ENCODE peak calls at places on chromosome 22, in ten cellular contexts. One of them, this sample, is unnamed. For H3K36me3, the result is how much of the 10 kb centered on the place peaks cover.

GRCh38 chr22:38601221-38601764 is 31.3 kb upstream of the DMC1 start:
- DNase-seq in H1: no peak
- DNase-seq in endothelial cell of umbilical vein: no peak
- DNase-seq in PC-3: no peak
- DNase-seq in DND-41: no peak
- DNase-seq in mammary epithelial cell: no peak
- DNase-seq in astrocyte: no peak
- DNase-seq in GM23248: no peak
- DNase-seq in fibroblast of lung: no peak
- DNase-seq in hepatocyte: no peak
- DNase-seq in this sample: no peak

GRCh38 chr22:46934746-46935491 is 172.5 kb downstream of the TBC1D22A start:
- DNase-seq in GM23248: peak
- DNase-seq in H1: peak
- DNase-seq in fibroblast of lung: peak
- DNase-seq in astrocyte: peak
- DNase-seq in PC-3: peak
- DNase-seq in endothelial cell of umbilical vein: peak
- DNase-seq in mammary epithelial cell: peak
- DNase-seq in hepatocyte: peak
- DNase-seq in DND-41: no peak
- DNase-seq in this sample: peak

GRCh38 chr22:23608583-23608982 is 23.5 kb downstream of the DRICH1 start:
- DNase-seq in H1: peak
- DNase-seq in endothelial cell of umbilical vein: no peak
- DNase-seq in GM23248: peak
- DNase-seq in mammary epithelial cell: no peak
- DNase-seq in fibroblast of lung: peak
- DNase-seq in PC-3: peak
- DNase-seq in astrocyte: peak
- DNase-seq in DND-41: peak
- DNase-seq in hepatocyte: peak
- DNase-seq in this sample: peak

GRCh38 chr22:34214372-34214771 is 294.1 kb upstream of the LARGE1 start:
- DNase-seq in astrocyte: no peak
- DNase-seq in hepatocyte: no peak
- DNase-seq in GM23248: no peak
- DNase-seq in DND-41: no peak
- DNase-seq in endothelial cell of umbilical vein: no peak
- DNase-seq in mammary epithelial cell: no peak
- DNase-seq in fibroblast of lung: no peak
- DNase-seq in H1: no peak
- DNase-seq in PC-3: no peak
- DNase-seq in this sample: no peak

GRCh38 chr22:47884200-47884599 is 1121.8 kb downstream of the TBC1D22A start:
- DNase-seq in DND-41: no peak
- DNase-seq in astrocyte: no peak
- DNase-seq in PC-3: no peak
- DNase-seq in H1: no peak
- DNase-seq in GM23248: no peak
- DNase-seq in fibroblast of lung: no peak
- DNase-seq in mammary epithelial cell: no peak
- DNase-seq in endothelial cell of umbilical vein: no peak
- DNase-seq in hepatocyte: no peak
- DNase-seq in this sample: no peak

GRCh38 chr22:38177926-38178604 is 3.6 kb downstream of the PLA2G6 start:
- DNase-seq in astrocyte: peak
- DNase-seq in hepatocyte: peak
- DNase-seq in DND-41: no peak
- DNase-seq in endothelial cell of umbilical vein: peak
- DNase-seq in H1: no peak
- DNase-seq in fibroblast of lung: peak
- DNase-seq in GM23248: peak
- DNase-seq in mammary epithelial cell: peak
- DNase-seq in PC-3: peak
- DNase-seq in this sample: peak

GRCh38 chr22:32644252-32645100 is 157.0 kb upstream of the TIMP3 start:
- DNase-seq in astrocyte: peak
- DNase-seq in endothelial cell of umbilical vein: no peak
- DNase-seq in mammary epithelial cell: peak
- DNase-seq in DND-41: peak
- DNase-seq in GM23248: peak
- DNase-seq in hepatocyte: peak
- DNase-seq in H1: no peak
- DNase-seq in fibroblast of lung: peak
- DNase-seq in PC-3: no peak
- DNase-seq in this sample: no peak

GRCh38 chr22:23117890-23118646 is 23.7 kb downstream of the RSPH14 start:
- DNase-seq in H1: no peak
- DNase-seq in DND-41: no peak
- DNase-seq in hepatocyte: no peak
- DNase-seq in endothelial cell of umbilical vein: no peak
- DNase-seq in mammary epithelial cell: no peak
- DNase-seq in PC-3: no peak
- DNase-seq in GM23248: no peak
- DNase-seq in astrocyte: no peak
- DNase-seq in fibroblast of lung: no peak
- DNase-seq in this sample: no peak

GRCh38 chr22:27905638-27906037 is 13.4 kb downstream of the PITPNB start:
- DNase-seq in mammary epithelial cell: no peak
- DNase-seq in endothelial cell of umbilical vein: no peak
- DNase-seq in hepatocyte: no peak
- DNase-seq in astrocyte: no peak
- DNase-seq in DND-41: no peak
- DNase-seq in H1: no peak
- DNase-seq in fibroblast of lung: no peak
- DNase-seq in PC-3: no peak
- DNase-seq in GM23248: no peak
- DNase-seq in this sample: no peak
- H3K36me3 ChIP-seq in mammary epithelial cell: under half
- H3K36me3 ChIP-seq in endothelial cell of umbilical vein: under half
- H3K36me3 ChIP-seq in hepatocyte: under half
- H3K36me3 ChIP-seq in astrocyte: under half
- H3K36me3 ChIP-seq in DND-41: half or more
- H3K36me3 ChIP-seq in H1: under half
- H3K36me3 ChIP-seq in fibroblast of lung: under half
- H3K36me3 ChIP-seq in PC-3: under half
- H3K36me3 ChIP-seq in GM23248: under half
- H3K36me3 ChIP-seq in this sample: half or more

GRCh38 chr22:29338398-29338797 is 22.9 kb upstream of the RASL10A start:
- DNase-seq in astrocyte: no peak
- DNase-seq in GM23248: no peak
- DNase-seq in hepatocyte: no peak
- DNase-seq in PC-3: no peak
- DNase-seq in DND-41: no peak
- DNase-seq in mammary epithelial cell: no peak
- DNase-seq in endothelial cell of umbilical vein: no peak
- DNase-seq in H1: no peak
- DNase-seq in fibroblast of lung: no peak
- DNase-seq in this sample: no peak

GRCh38 chr22:29340566-29340965 is 25.1 kb upstream of the RASL10A start:
- DNase-seq in fibroblast of lung: no peak
- DNase-seq in endothelial cell of umbilical vein: no peak
- DNase-seq in GM23248: no peak
- DNase-seq in mammary epithelial cell: no peak
- DNase-seq in astrocyte: no peak
- DNase-seq in H1: no peak
- DNase-seq in DND-41: no peak
- DNase-seq in hepatocyte: no peak
- DNase-seq in PC-3: no peak
- DNase-seq in this sample: no peak

GRCh38 chr22:29337631-29338284 is 22.3 kb upstream of the RASL10A start:
- DNase-seq in DND-41: no peak
- DNase-seq in astrocyte: no peak
- DNase-seq in H1: no peak
- DNase-seq in PC-3: no peak
- DNase-seq in GM23248: no peak
- DNase-seq in mammary epithelial cell: no peak
- DNase-seq in fibroblast of lung: no peak
- DNase-seq in hepatocyte: no peak
- DNase-seq in endothelial cell of umbilical vein: no peak
- DNase-seq in this sample: no peak

GRCh38 chr22:29341056-29341848 is 25.8 kb upstream of the RASL10A start:
- DNase-seq in astrocyte: no peak
- DNase-seq in fibroblast of lung: no peak
- DNase-seq in hepatocyte: no peak
- DNase-seq in H1: no peak
- DNase-seq in DND-41: no peak
- DNase-seq in GM23248: no peak
- DNase-seq in endothelial cell of umbilical vein: no peak
- DNase-seq in PC-3: no peak
- DNase-seq in mammary epithelial cell: no peak
- DNase-seq in this sample: no peak

GRCh38 chr22:29339381-29340235 is 24.1 kb upstream of the RASL10A start:
- DNase-seq in hepatocyte: no peak
- DNase-seq in mammary epithelial cell: peak
- DNase-seq in PC-3: peak
- DNase-seq in H1: no peak
- DNase-seq in fibroblast of lung: no peak
- DNase-seq in astrocyte: no peak
- DNase-seq in DND-41: no peak
- DNase-seq in GM23248: peak
- DNase-seq in endothelial cell of umbilical vein: no peak
- DNase-seq in this sample: no peak
- H3K27ac ChIP-seq in hepatocyte: no peak
- H3K27ac ChIP-seq in mammary epithelial cell: no peak
- H3K27ac ChIP-seq in PC-3: peak
- H3K27ac ChIP-seq in H1: no peak
- H3K27ac ChIP-seq in fibroblast of lung: no peak
- H3K27ac ChIP-seq in astrocyte: no peak
- H3K27ac ChIP-seq in DND-41: no peak
- H3K27ac ChIP-seq in GM23248: no peak
- H3K27ac ChIP-seq in endothelial cell of umbilical vein: no peak
- H3K27ac ChIP-seq in this sample: no peak

DNA sequence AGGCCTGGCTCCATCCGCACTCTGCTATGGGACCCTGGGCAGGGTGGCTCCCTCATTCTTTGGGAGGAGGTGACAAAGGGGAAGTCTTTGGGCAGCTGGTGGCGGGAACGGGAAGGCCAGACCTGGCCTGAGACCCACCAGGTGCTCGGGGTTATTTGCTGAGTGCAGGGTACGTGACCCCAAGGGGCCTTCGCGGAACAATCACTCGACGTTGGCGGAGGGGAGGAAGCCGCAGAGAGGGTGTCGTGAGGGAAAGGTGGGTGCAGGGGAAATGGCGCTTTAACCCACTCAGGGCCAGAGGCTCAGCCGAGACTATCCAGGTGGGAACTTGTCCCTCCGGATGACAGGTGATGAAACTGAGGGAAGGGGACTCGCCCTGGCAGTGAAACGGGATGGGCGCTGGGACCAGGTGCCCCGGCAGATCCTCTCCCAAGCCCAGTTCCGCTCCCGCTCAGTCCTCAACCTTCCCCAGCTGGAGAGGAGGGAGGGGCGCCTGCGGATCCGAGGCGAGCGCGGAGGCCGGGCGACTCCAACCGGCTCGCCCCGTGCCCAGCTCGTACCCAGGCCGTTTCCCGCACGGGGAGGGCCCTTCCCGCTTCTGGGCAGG is 911 bp downstream of the A4GALT start:
- DNase-seq in astrocyte: no peak
- DNase-seq in GM23248: no peak
- DNase-seq in hepatocyte: no peak
- DNase-seq in fibroblast of lung: no peak
- DNase-seq in H1: no peak
- DNase-seq in mammary epithelial cell: no peak
- DNase-seq in endothelial cell of umbilical vein: no peak
- DNase-seq in DND-41: no peak
- DNase-seq in PC-3: no peak
- DNase-seq in this sample: no peak
- TF ChIP-seq EZH2 in astrocyte: no peak
- TF ChIP-seq EZH2 in GM23248: no peak
- TF ChIP-seq EZH2 in hepatocyte: no peak
- TF ChIP-seq EZH2 in fibroblast of lung: peak
- TF ChIP-seq EZH2 in H1: no peak
- TF ChIP-seq EZH2 in mammary epithelial cell: peak
- TF ChIP-seq EZH2 in endothelial cell of umbilical vein: no peak
- TF ChIP-seq EZH2 in DND-41: no peak
- TF ChIP-seq EZH2 in PC-3: no peak
- TF ChIP-seq EZH2 in this sample: no peak

GRCh38 chr22:36925388-36926290 is 12.2 kb downstream of the CSF2RB start:
- DNase-seq in GM23248: peak
- DNase-seq in hepatocyte: no peak
- DNase-seq in H1: no peak
- DNase-seq in PC-3: peak
- DNase-seq in mammary epithelial cell: no peak
- DNase-seq in astrocyte: peak
- DNase-seq in endothelial cell of umbilical vein: no peak
- DNase-seq in DND-41: no peak
- DNase-seq in fibroblast of lung: no peak
- DNase-seq in this sample: no peak
- H3K36me3 ChIP-seq in GM23248: under half
- H3K36me3 ChIP-seq in hepatocyte: under half
- H3K36me3 ChIP-seq in H1: under half
- H3K36me3 ChIP-seq in PC-3: under half
- H3K36me3 ChIP-seq in mammary epithelial cell: under half
- H3K36me3 ChIP-seq in astrocyte: under half
- H3K36me3 ChIP-seq in endothelial cell of umbilical vein: under half
- H3K36me3 ChIP-seq in DND-41: under half
- H3K36me3 ChIP-seq in fibroblast of lung: under half
- H3K36me3 ChIP-seq in this sample: under half

DNA sequence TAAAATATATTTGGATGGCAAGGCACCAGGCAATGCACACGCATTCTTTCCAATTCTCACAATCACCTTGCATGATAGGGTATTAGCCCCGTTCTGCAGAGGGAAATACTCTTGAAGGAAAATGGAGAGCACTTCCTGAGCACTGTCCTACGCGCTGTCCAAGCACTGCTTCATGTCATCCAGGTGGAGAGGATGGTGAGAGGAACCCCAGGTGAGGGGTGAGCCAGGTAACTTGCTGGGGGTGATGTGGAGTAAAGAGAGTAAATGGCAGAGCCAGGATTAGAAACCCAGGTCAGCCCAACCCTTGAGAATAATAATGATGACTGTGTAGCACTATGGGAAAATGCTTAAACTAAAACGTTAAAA is 711 bp upstream of the PACSIN2 start:
- DNase-seq in GM23248: no peak
- DNase-seq in mammary epithelial cell: no peak
- DNase-seq in fibroblast of lung: no peak
- DNase-seq in PC-3: no peak
- DNase-seq in hepatocyte: no peak
- DNase-seq in DND-41: no peak
- DNase-seq in endothelial cell of umbilical vein: no peak
- DNase-seq in astrocyte: no peak
- DNase-seq in H1: no peak
- DNase-seq in this sample: no peak
- H3K27ac ChIP-seq in GM23248: no peak
- H3K27ac ChIP-seq in mammary epithelial cell: no peak
- H3K27ac ChIP-seq in fibroblast of lung: no peak
- H3K27ac ChIP-seq in PC-3: no peak
- H3K27ac ChIP-seq in hepatocyte: peak
- H3K27ac ChIP-seq in DND-41: no peak
- H3K27ac ChIP-seq in endothelial cell of umbilical vein: no peak
- H3K27ac ChIP-seq in astrocyte: no peak
- H3K27ac ChIP-seq in H1: no peak
- H3K27ac ChIP-seq in this sample: peak